ENCODE peak calls at places on chromosome 15, in eight cellular contexts. R, U, P, S, M, Q, Z and V are unnamed samples.

GRCh38 chr15:74376226-74376625 is 8.8 kb upstream of the CYP11A1 start:
- DNase-seq in R (no peak), U (no peak), P (no peak), S (no peak), M (no peak), Q (no peak), Z (no peak), V (no peak)

GRCh38 chr15:63906266-63906584 is 72.5 kb upstream of the HERC1 start:
- DNase-seq in R (no peak), U (no peak), P (no peak), S (no peak), M (no peak), Q (no peak), Z (peak), V (no peak)

GRCh38 chr15:79186616-79187015 is 95.9 kb upstream of the ANKRD34C start:
- DNase-seq in R (no peak), U (no peak), P (no peak), S (no peak), M (no peak), Q (no peak), Z (no peak), V (no peak)

GRCh38 chr15:89067751-89068150 is 20.5 kb upstream of the ABHD2 start:
- DNase-seq in R (no peak), U (no peak), P (no peak), S (no peak), M (no peak), Q (peak), Z (no peak), V (no peak)

GRCh38 chr15:81002254-81003022 is 1.7 kb downstream of the TLNRD1 start:
- DNase-seq in R (no peak), U (peak), P (no peak), S (no peak), M (no peak), Q (no peak), Z (no peak), V (no peak)

GRCh38 chr15:71792521-71792920 is 17.8 kb upstream of the NR2E3 start:
- DNase-seq in R (peak), U (no peak), P (no peak), S (no peak), M (no peak), Q (peak), Z (no peak), V (peak)

GRCh38 chr15:63089260-63090043 is 32.2 kb upstream of the LACTB start:
- DNase-seq in R (peak), U (peak), P (peak), S (no peak), M (peak), Q (peak), Z (no peak), V (no peak)

GRCh38 chr15:74616020-74616939 is 644 bp downstream of the CLK3 start:
- DNase-seq in R (peak), U (peak), P (peak), S (peak), M (peak), Q (peak), Z (peak), V (no peak)

GRCh38 chr15:62853833-62854210 is 188.7 kb upstream of the TPM1 start:
- DNase-seq in R (no peak), U (no peak), P (peak), S (no peak), M (no peak), Q (no peak), Z (no peak), V (no peak)

GRCh38 chr15:57634290-57634689 is 42.6 kb downstream of the MYZAP start:
- DNase-seq in R (no peak), U (no peak), P (no peak), S (no peak), M (no peak), Q (peak), Z (peak), V (no peak)

GRCh38 chr15:99433026-99433756 is 132.6 kb upstream of the MEF2A start:
- DNase-seq in R (no peak), U (no peak), P (no peak), S (peak), M (peak), Q (peak), Z (no peak), V (no peak)

GRCh38 chr15:60389261-60390077 is 8.3 kb downstream of the ANXA2 start:
- DNase-seq in R (no peak), U (no peak), P (no peak), S (no peak), M (no peak), Q (no peak), Z (no peak), V (no peak)

GRCh38 chr15:60390231-60390630 is 7.6 kb downstream of the ANXA2 start:
- DNase-seq in R (no peak), U (no peak), P (no peak), S (no peak), M (no peak), Q (no peak), Z (no peak), V (no peak)

GRCh38 chr15:60391722-60392340 is 6.0 kb downstream of the ANXA2 start:
- DNase-seq in R (no peak), U (no peak), P (no peak), S (no peak), M (no peak), Q (no peak), Z (no peak), V (no peak)

GRCh38 chr15:60392601-60392985 is 5.2 kb downstream of the ANXA2 start:
- DNase-seq in R (peak), U (no peak), P (no peak), S (no peak), M (no peak), Q (peak), Z (no peak), V (no peak)

DNA sequence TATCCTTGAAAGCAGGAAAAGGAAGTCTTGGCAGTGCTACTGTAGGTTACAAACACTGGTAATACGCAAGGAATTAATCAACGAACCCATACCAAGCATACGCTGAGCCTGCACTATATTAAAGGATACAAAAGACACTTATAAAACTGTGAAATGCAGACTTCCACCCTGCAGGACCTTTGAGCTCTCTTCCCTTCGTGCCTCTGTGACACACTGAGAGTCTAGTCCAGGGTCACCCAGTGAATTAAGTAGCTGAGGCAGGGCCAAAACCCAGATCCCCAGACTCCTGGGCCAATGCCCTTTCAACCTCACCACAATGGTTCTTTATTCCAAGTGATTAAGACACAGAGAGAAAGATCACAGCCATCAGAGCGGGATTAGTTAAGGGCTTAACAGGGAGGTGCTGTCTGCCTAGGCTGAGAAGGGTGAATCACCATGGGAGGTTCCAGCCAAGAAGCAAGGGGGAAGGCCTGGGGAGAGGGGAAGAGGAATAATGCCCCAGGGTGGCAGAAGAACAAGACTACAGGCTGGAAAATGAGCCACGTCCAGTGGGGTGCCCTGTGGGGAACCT is 6.8 kb downstream of the ANXA2 start:
- DNase-seq in R (peak), U (no peak), P (no peak), S (no peak), M (peak), Q (peak), Z (peak), V (peak)
- TF ChIP-seq CTCF in R (no peak), U (no peak), P (no peak), S (peak), M (no peak), Q (peak), Z (no peak), V (peak)

GRCh38 chr15:34370643-34371042 is 3.6 kb upstream of the LPCAT4 start:
- DNase-seq in R (no peak), U (no peak), P (no peak), S (no peak), M (no peak), Q (no peak), Z (no peak), V (no peak)

GRCh38 chr15:34366271-34367043 is 539 bp downstream of the LPCAT4 start:
- DNase-seq in R (peak), U (peak), P (peak), S (peak), M (peak), Q (peak), Z (peak), V (no peak)

GRCh38 chr15:34373951-34374350 is 7.0 kb upstream of the LPCAT4 start:
- DNase-seq in R (no peak), U (no peak), P (no peak), S (no peak), M (no peak), Q (no peak), Z (no peak), V (no peak)

GRCh38 chr15:34367128-34368081 is at the start of gene LPCAT4:
- DNase-seq in R (peak), U (peak), P (peak), S (peak), M (peak), Q (peak), Z (peak), V (peak)

DNA sequence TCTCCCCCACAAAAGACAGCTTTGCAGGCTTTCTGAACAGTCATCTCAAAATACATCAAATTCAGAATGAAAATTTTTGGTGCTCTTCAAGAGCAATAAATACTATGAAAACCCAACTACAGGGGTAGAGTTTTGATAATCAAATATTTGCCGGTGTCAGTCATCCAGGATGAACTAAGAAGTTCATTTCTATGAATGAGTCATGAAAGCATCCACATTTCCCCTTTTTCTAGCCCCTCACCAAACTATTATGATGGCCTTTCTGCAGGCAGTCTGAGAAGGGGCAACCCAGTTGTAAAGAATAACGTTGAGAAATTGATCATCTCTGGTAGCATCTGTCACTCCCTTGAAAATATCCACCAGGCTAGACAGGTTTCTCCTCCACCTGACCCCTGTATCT is 3.1 kb upstream of the LPCAT4 start:
- DNase-seq in R (no peak), U (no peak), P (no peak), S (no peak), M (no peak), Q (no peak), Z (no peak), V (no peak)
- H3K4me3 ChIP-seq in R (no peak), U (no peak), P (no peak), S (no peak), M (no peak), Q (no peak), Z (no peak), V (no peak)

GRCh38 chr15:85289677-85290365 is 90.6 kb upstream of the AKAP13 start:
- DNase-seq in R (peak), U (no peak), P (peak), S (no peak), M (peak), Q (peak), Z (peak), V (peak)
- TF ChIP-seq CTCF in R (peak), U (peak), P (peak), S (peak), M (peak), Q (peak), Z (peak), V (peak)

DNA sequence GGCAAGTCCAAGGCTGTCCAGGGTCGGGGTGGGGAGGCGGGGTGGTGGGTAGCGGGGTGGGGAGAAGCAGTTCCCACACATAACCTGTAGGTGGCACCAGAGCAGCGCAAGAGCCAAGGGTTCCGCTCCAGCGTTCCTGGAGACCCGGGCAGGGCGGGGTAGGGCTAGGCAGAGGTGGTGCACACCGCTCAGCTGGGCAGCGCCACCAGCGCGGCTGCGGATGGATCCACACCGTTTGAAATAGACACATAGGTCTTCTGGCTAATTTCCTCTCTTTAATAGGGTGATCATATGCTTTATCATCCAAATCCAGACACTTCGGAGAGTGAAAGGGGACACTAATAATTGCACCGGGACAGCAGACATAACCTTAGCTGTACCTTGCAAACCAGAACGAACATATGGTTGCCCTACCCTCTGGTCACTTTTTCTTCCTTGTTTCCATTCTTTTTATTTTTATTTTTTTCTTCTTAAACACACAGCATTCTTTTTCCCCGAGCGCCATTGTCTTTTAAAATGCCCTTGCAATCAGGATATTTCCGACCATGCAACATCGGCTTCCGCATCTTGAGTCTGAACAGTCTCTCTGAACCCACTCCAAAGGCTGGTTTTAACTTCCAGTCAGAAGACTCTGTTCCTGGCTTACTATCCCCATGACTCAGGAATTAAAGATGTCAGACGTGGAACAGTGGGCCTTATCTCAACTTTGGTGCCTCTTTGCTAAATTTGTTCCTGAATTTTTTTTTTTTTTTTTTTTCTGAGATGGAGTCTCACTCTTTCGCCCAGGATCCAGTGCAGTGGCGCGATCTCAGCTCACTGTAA is 12.5 kb upstream of the ZSCAN2 start:
- DNase-seq in R (peak), U (peak), P (peak), S (peak), M (peak), Q (peak), Z (peak), V (no peak)
- H3K4me3 ChIP-seq in R (peak), U (no peak), P (no peak), S (no peak), M (peak), Q (peak), Z (peak), V (peak)

GRCh38 chr15:69595009-69595825 is 142.6 kb downstream of the RPLP1 start:
- DNase-seq in R (no peak), U (peak), P (peak), S (no peak), M (no peak), Q (no peak), Z (peak), V (no peak)
- TF ChIP-seq CTCF in R (no peak), U (no peak), P (no peak), S (no peak), M (no peak), Q (no peak), Z (no peak), V (no peak)

DNA sequence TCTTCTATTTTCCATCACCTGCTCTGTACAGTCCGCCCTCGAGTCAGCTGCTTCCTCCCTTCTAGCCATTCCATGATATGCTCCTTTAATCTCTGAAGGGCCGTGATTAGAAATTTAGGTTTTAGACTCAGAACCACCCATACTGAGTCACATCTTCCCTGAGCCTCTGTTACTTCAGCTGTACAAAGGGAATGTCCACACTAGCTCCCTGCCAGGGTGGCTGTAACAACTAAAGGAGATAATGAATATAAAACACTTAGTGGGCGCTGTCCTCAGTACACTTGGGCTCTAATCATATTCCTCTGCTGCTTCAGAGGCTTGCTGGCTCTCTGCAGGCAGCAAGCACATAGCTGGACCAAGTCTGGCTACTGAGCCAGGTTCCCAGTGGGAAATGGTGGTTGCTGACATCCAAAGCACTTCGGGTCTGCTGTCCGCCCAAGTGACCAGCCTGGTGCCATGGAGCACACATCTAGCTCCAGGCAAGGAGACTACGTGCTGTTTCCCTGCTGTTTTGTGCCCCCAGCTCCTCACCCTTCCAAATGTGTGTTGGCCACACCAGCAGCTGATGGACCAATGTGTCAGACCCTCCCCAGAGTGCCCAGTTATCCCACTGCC is 901 bp upstream of the CHST14 start:
- DNase-seq in R (no peak), U (no peak), P (peak), S (no peak), M (no peak), Q (no peak), Z (no peak), V (no peak)
- H3K4me3 ChIP-seq in R (peak), U (no peak), P (no peak), S (no peak), M (no peak), Q (peak), Z (peak), V (no peak)